ENCODE peak calls at places on chromosomes 13 and 19, in nine cellular contexts. N is HFF-Myc, F is LNCaP clone FGC, Z is fibroblast of lung, O is PC-9, J is left lung, C is AG09309, M is lower leg skin, X is left ventricle myocardium inferior. I is an unnamed sample.

GRCh38 chr13:24212674-24213073 is 52.2 kb downstream of the SPATA13 start:
- DNase-seq in F (no peak), N (no peak), M (no peak), O (no peak), Z (no peak), J (no peak), C (no peak), X (no peak), I (no peak)

GRCh38 chr13:26168276-26168814 is 53.8 kb downstream of the RNF6 start:
- DNase-seq in F (no peak), Z (no peak), J (no peak), C (no peak), N (no peak), M (no peak), O (no peak), X (no peak), I (no peak)

GRCh38 chr13:79631260-79631659 is 150.3 kb downstream of the NDFIP2 start:
- DNase-seq in M (no peak), N (peak; percentile 70), O (peak; percentile 90), J (no peak), X (no peak), Z (peak; percentile 75), C (peak; percentile 76), F (peak; percentile 26), I (no peak)

GRCh38 chr13:113009743-113010509 is 40.9 kb downstream of the MCF2L start:
- DNase-seq in O (no peak), Z (no peak), M (no peak), X (no peak), F (peak; percentile 77), J (no peak), N (no peak), C (no peak), I (no peak)

GRCh38 chr19:49064768-49065611 is at the start of gene NTF4:
- DNase-seq in M (peak; percentile 89), O (no peak), N (no peak), F (no peak), Z (peak; percentile 41), C (no peak), X (no peak), J (peak; percentile 52), I (no peak)

GRCh38 chr13:74040200-74040599 is 94.0 kb downstream of the KLF12 start:
- DNase-seq in O (no peak), X (peak; percentile 46), M (no peak), F (no peak), J (no peak), N (peak; percentile 4), Z (peak; percentile 19), C (no peak), I (peak; percentile 40)

GRCh38 chr13:90919153-90919552 is 428.3 kb upstream of the MIR17HG start:
- DNase-seq in M (no peak), J (no peak), C (no peak), O (no peak), X (no peak), F (no peak), N (no peak), Z (peak; percentile 2), I (no peak)

GRCh38 chr13:91014696-91015095 is 332.8 kb upstream of the MIR17HG start:
- DNase-seq in N (no peak), J (no peak), M (no peak), F (no peak), C (no peak), O (no peak), X (no peak), Z (no peak), I (no peak)

GRCh38 chr19:1269065-1269477 is at the start of gene CIRBP:
- DNase-seq in Z (peak; percentile 98), C (peak; percentile 96), N (peak; percentile 86), O (peak; percentile 90), J (peak; percentile 100), M (peak; percentile 100), X (peak; percentile 100), F (peak; percentile 93), I (peak; percentile 99)

GRCh38 chr19:1268392-1269064 is 604 bp upstream of the CIRBP start:
- DNase-seq in N (no peak), Z (no peak), F (no peak), O (no peak), M (no peak), J (no peak), X (no peak), C (no peak), I (no peak)

GRCh38 chr19:1270854-1271527 is 1.9 kb downstream of the CIRBP start:
- DNase-seq in O (no peak), M (peak; percentile 91), X (no peak), C (no peak), F (no peak), Z (no peak), N (no peak), J (no peak), I (peak; percentile 34)

GRCh38 chr19:1270168-1270853 is 1.2 kb downstream of the CIRBP start:
- DNase-seq in N (no peak), J (no peak), X (no peak), O (no peak), M (no peak), C (no peak), F (no peak), Z (no peak), I (peak; percentile 37)

DNA sequence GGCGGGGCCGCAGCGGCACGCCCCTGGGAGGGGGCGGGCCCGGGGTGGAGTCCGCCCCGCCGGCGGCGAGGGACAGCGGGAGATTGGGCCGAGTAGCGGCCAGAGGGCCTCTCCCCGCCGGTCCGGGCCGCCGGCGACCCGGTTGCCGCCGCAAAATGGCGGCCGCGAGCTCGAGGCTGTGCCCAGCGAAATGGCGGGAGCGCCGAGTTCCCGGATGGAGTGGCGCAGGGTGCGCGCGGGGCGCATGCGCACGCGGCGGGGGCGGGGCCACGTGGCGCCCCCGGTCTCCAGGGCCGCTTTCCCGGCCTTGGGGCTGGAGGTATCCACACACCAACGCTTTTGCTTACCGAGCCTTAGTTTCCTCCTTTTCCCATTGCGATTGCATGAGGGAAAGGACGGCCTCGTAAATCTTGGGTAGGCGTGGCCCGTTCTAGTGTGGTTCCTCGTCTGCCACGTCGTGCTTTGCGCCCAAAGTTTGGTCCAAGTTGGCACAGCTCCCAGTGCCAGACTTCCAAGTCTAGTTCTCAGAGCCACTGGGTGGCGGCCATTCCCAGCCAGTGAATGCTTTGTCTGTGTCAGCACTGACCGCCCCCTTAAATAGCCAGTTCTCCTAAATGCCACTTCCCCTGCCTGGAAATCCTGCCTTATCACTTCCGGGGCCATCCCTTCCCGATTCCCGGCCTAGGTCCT is 491 bp downstream of the CIRBP start:
- DNase-seq in O (peak; percentile 71), Z (peak; percentile 88), J (peak; percentile 89), F (peak; percentile 87), M (peak; percentile 97), X (peak; percentile 84), N (peak; percentile 65), C (no peak), I (peak; percentile 81)
- TF ChIP-seq CTCF in O (no peak), Z (peak; percentile 10), J (no peak), F (peak; percentile 25), M (no peak), X (no peak), N (no peak), C (no peak), I (no peak)

DNA sequence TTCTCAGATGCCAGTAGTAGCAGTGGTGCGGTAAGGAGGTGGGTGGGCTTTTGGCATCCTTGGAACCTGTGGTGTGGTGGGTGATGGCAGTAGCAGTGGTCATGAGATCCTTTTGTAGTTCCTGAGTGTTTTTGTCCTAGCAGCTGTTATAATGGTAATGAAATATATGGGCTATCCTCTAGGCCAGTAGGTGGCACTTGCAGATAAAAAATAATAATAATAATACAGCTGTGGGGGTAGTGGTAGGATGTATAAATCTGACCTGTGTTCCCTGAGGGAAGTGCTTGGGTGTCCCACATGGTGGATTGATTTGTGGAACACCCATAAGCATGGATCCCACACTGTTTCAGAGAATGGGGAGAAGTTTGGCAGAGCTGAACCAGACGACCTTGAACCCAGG is 334.0 kb downstream of the SLITRK5 start:
- DNase-seq in O (no peak), J (no peak), Z (no peak), X (no peak), F (no peak), N (no peak), M (no peak), C (no peak), I (no peak)
- TF ChIP-seq CTCF in O (no peak), J (no peak), Z (peak; percentile 17), X (no peak), F (peak; percentile 26), N (no peak), M (no peak), C (no peak), I (no peak)

DNA sequence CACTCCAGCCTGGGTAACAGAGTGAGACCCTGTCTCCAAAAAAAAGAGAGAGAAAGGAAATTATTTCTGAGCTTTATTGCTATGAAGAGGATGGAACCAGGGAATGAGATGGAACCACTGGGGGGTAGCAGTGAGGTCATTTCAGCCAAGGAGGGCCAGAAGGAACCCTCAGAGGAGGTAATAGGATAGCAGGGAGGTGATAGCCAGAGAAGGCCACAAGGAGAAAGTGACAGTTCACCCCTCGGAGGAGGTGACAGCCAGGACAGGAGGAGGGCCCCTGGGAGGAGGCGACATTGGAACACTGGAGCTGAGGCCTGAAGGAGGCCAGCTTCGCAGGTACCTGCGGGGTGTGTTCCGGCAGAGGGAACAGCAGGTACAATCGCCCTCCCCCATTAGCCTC is 695 bp upstream of the PGPEP1 start:
- DNase-seq in N (no peak), Z (no peak), J (no peak), O (peak; percentile 45), C (no peak), X (no peak), F (no peak), M (no peak), I (peak; percentile 39)
- TF ChIP-seq CTCF in N (peak; percentile 40), Z (peak; percentile 32), J (no peak), O (peak; percentile 44), C (peak; percentile 12), X (peak; percentile 22), F (peak; percentile 34), M (no peak), I (peak; percentile 15)

GRCh38 chr19:33194527-33194883 is 375 bp downstream of the LRP3 start:
- DNase-seq in O (no peak), F (no peak), N (no peak), C (no peak), X (no peak), M (no peak), Z (peak; percentile 10), J (no peak), I (no peak)

GRCh38 chr19:33193864-33194362 is at the start of gene LRP3:
- DNase-seq in J (peak; percentile 59), Z (peak; percentile 41), X (peak; percentile 60), M (no peak), F (no peak), C (no peak), O (no peak), N (no peak), I (peak; percentile 48)

GRCh38 chr19:33191501-33191900 is 2.6 kb upstream of the LRP3 start:
- DNase-seq in F (no peak), M (no peak), C (no peak), N (no peak), X (no peak), Z (no peak), J (no peak), O (no peak), I (no peak)

GRCh38 chr19:33193269-33193863 is 764 bp upstream of the LRP3 start:
- DNase-seq in F (no peak), Z (no peak), C (no peak), X (no peak), M (no peak), O (no peak), N (no peak), J (no peak), I (no peak)

DNA sequence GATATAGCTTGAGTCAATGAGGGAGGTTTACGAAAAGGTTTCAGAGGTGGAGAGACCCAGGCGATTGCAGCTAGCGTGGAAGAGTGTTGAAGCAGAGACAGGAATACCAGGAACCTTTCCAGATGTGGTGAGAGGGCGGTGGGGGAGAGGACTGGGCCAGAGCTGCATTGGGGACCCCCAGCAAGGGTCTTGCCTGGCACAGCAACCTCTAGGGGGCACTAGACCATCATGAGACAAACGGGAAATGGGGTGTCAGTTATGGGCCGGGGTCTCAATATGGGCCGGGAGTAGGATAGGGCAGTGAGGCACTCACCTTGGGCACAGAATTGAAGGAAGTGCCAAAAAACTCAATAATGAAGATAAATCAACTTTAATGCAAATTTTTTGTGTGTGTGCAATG is 2.1 kb upstream of the LRP3 start:
- DNase-seq in M (no peak), N (no peak), Z (no peak), X (no peak), J (no peak), C (no peak), O (no peak), F (no peak), I (no peak)
- TF ChIP-seq CTCF in M (no peak), N (peak; percentile 33), Z (peak; percentile 35), X (no peak), J (no peak), C (no peak), O (no peak), F (no peak), I (no peak)

I was measured in HL-60.